ENCODE peak calls at places on chromosomes 3 and 15, in four cellular contexts. D is heart left ventricle, Z is OCI-LY7, H is Peyer's patch. S is an unnamed sample.

GRCh38 chr3:147816770-147817169 is 407.6 kb downstream of the ZIC1 start:
- DNase-seq in Z (no peak), H (peak), D (peak), S (no peak)

GRCh38 chr15:48358681-48359152 is 27.5 kb downstream of the DUT start:
- DNase-seq in H (no peak), Z (no peak), D (no peak), S (no peak)

GRCh38 chr3:184815046-184815930 is 3.3 kb downstream of the VPS8 start:
- DNase-seq in D (no peak), H (no peak), Z (no peak), S (no peak)

GRCh38 chr15:80665151-80665550 is 30.0 kb upstream of the ABHD17C start:
- DNase-seq in Z (no peak), D (no peak), H (no peak), S (no peak)

GRCh38 chr3:148459931-148460513 is 237.7 kb upstream of the AGTR1 start:
- DNase-seq in H (no peak), Z (peak), D (no peak), S (no peak)

GRCh38 chr3:12371525-12372140 is 82.8 kb downstream of the PPARG start:
- DNase-seq in H (no peak), D (peak), Z (no peak), S (no peak)

GRCh38 chr3:67593761-67594234 is 60.6 kb downstream of the SUCLG2 start:
- DNase-seq in Z (peak), D (no peak), H (no peak), S (no peak)

GRCh38 chr15:75712668-75713337 is at the start of gene CSPG4:
- DNase-seq in D (peak), Z (no peak), H (no peak), S (no peak)

GRCh38 chr3:50600141-50600753 is 11.3 kb downstream of the CISH start:
- DNase-seq in Z (no peak), H (no peak), D (peak), S (peak)

GRCh38 chr3:115986555-115987207 is 363.4 kb downstream of the GAP43 start:
- DNase-seq in Z (no peak), D (no peak), H (no peak), S (no peak)

GRCh38 chr15:28012231-28012630 is 86.9 kb downstream of the OCA2 start:
- DNase-seq in D (no peak), H (no peak), Z (no peak), S (no peak)

GRCh38 chr3:48899298-48899697 is 616 bp upstream of the SLC25A20 start:
- DNase-seq in Z (no peak), D (no peak), H (no peak), S (no peak)

GRCh38 chr3:153215497-153215896 is 53.5 kb downstream of the RAP2B start:
- DNase-seq in H (no peak), D (no peak), Z (no peak), S (no peak)

GRCh38 chr15:80507638-80508316 is 103.6 kb downstream of the ARNT2 start:
- DNase-seq in D (no peak), Z (no peak), H (no peak), S (no peak)

GRCh38 chr3:29249829-29250228 is 31.0 kb upstream of the RBMS3 start:
- DNase-seq in D (no peak), Z (no peak), H (no peak), S (no peak)

GRCh38 chr15:48365575-48365974 is 34.3 kb downstream of the DUT start:
- DNase-seq in D (no peak), Z (no peak), H (no peak), S (no peak)

GRCh38 chr3:69462826-69463100 is 76.9 kb upstream of the FRMD4B start:
- DNase-seq in D (no peak), Z (no peak), H (no peak), S (no peak)

GRCh38 chr15:77533530-77533929 is 99.2 kb downstream of the LINGO1 start:
- DNase-seq in Z (no peak), H (no peak), D (peak), S (peak)

GRCh38 chr3:23810342-23811116 is 4.8 kb downstream of the UBE2E1 start:
- DNase-seq in H (peak), Z (peak), D (peak), S (peak)

GRCh38 chr3:23809840-23810341 is 4.1 kb downstream of the UBE2E1 start:
- DNase-seq in D (no peak), Z (peak), H (no peak), S (no peak)

GRCh38 chr3:23811117-23811487 is 5.3 kb downstream of the UBE2E1 start:
- DNase-seq in D (no peak), Z (no peak), H (no peak), S (no peak)

GRCh38 chr3:23808525-23808924 is 2.8 kb downstream of the UBE2E1 start:
- DNase-seq in H (no peak), D (peak), Z (no peak), S (no peak)

GRCh38 chr3:23809294-23809693 is 3.5 kb downstream of the UBE2E1 start:
- DNase-seq in Z (no peak), H (no peak), D (no peak), S (no peak)
- H3K4me3 ChIP-seq in Z (peak), H (no peak), D (no peak), S (no peak)

GRCh38 chr15:66801266-66801665 is 99.2 kb downstream of the SMAD6 start:
- DNase-seq in Z (no peak), D (no peak), H (no peak), S (no peak)
- H3K27ac ChIP-seq in Z (no peak), D (no peak), H (no peak), S (no peak)

GRCh38 chr3:46731795-46732194 is 14.1 kb upstream of the PRSS50 start:
- DNase-seq in D (no peak), H (no peak), Z (no peak), S (no peak)
- H3K4me3 ChIP-seq in D (no peak), H (no peak), Z (no peak), S (no peak)

GRCh38 chr15:72445426-72445825 is 28.7 kb upstream of the ARIH1 start:
- DNase-seq in Z (no peak), H (no peak), D (no peak), S (no peak)
- H3K27ac ChIP-seq in Z (no peak), H (no peak), D (no peak), S (no peak)

GRCh38 chr3:182740710-182741109 is 52.6 kb upstream of the ATP11B start:
- DNase-seq in D (no peak), H (peak), Z (no peak), S (no peak)

GRCh38 chr3:182735672-182736071 is 57.6 kb upstream of the ATP11B start:
- DNase-seq in Z (no peak), D (no peak), H (no peak), S (no peak)

GRCh38 chr3:182739619-182740018 is 53.7 kb upstream of the ATP11B start:
- DNase-seq in D (no peak), Z (no peak), H (no peak), S (no peak)

GRCh38 chr3:182741214-182741613 is 52.1 kb upstream of the ATP11B start:
- DNase-seq in D (no peak), H (no peak), Z (no peak), S (no peak)

DNA sequence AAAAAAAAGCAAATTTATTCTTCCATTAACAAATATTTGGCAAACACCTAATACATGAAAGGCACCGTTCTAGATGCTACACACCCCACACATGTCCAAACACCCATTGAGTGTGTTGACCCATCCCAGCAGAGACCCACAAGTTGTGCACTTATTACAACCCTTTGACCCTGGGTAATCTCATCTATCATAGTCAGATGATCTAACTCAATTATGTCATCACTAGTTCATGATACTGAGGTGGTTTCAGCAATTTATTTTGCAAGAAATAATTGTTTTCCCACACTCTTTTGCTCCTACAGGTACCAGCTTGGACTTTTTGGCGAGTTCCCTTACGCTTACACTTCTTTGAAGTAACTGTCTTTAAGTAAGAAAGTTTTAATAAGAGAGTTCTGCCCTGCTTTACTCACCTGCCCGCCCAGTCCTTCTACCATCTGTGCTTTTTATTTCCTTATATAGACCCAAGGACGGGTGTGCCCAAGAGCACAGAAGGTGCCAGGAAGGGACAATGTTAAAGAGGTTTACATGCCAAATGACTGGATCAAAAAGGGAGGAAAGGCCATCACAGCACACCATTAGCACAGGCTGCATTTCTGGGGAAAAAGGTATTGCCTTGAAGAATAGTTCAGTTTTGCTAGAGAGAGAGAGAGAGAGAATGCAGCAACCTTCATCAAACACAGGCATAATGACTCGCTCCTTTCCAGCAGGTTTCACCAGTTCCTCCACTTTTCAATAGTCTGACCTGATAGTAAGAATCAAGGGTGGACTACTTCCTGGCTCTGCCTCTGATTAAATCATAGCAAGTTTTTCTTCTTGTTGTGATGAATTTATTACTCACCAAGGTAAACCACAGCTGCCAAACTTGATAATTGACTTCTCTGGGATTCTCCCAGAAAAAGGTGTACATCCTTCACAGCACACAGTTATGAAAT is 54.5 kb upstream of the ATP11B start:
- DNase-seq in Z (no peak), H (peak), D (no peak), S (no peak)
- H3K4me3 ChIP-seq in Z (no peak), H (no peak), D (no peak), S (no peak)

GRCh38 chr3:171088496-171088895 is 62.0 kb upstream of the SLC2A2 start:
- DNase-seq in Z (no peak), D (no peak), H (no peak), S (no peak)
- H3K27ac ChIP-seq in Z (no peak), D (peak), H (no peak), S (no peak)

DNA sequence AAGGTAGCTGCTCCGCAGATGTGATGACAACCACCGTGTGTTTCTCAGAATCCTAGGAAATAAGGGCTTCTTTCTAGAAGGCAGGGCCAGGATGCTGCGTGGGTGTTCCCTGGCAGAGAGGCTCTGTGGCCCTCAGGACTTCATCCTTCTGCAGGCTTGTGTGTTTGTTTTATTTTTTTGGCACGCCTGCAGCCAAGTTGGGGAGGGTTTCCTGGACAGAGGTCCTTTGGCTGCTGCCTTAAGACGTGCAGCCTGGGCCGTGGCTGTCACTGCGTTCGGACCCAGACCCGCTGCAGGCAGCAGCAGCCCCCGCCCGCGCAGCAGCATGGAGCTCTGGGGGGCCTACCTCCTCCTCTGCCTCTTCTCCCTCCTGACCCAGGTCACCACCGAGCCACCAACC is at the start of gene CLEC3B:
- DNase-seq in D (peak), Z (no peak), H (peak), S (no peak)
- H3K4me3 ChIP-seq in D (peak), Z (no peak), H (no peak), S (no peak)

GRCh38 chr3:160053048-160053391 is 64.4 kb downstream of the IL12A start:
- DNase-seq in Z (no peak), D (no peak), H (no peak), S (no peak)
- H3K27ac ChIP-seq in Z (no peak), D (peak), H (no peak), S (no peak)

GRCh38 chr3:141303481-141304223 is 64.7 kb upstream of the ZBTB38 start:
- DNase-seq in H (peak), Z (peak), D (no peak), S (no peak)

GRCh38 chr3:141307351-141308059 is 60.8 kb upstream of the ZBTB38 start:
- DNase-seq in H (no peak), Z (no peak), D (no peak), S (no peak)

GRCh38 chr3:141306922-141307321 is 61.4 kb upstream of the ZBTB38 start:
- DNase-seq in Z (no peak), D (no peak), H (no peak), S (no peak)

GRCh38 chr3:141306276-141306675 is 62.0 kb upstream of the ZBTB38 start:
- DNase-seq in H (no peak), D (no peak), Z (no peak), S (no peak)

DNA sequence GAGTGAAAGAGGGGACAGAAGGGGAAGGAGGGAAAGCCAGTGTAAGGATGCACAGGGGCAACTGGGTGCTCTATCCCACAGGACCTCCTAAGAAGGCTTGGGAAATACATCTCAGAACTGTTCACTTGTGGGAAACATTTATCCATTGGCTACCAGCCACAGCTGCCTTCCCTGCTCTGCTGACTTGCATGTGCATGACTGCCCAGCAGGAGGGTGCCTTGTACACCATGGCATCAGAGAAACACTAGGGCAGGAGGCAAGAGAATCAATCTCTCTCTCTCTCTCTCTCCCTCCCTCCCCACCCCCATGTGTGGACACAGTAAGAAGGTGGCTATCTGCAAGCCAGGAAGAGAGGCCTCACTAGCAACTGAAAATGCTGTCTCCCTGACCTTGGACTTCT is 62.9 kb upstream of the ZBTB38 start:
- DNase-seq in D (no peak), Z (no peak), H (no peak), S (no peak)
- H3K4me3 ChIP-seq in D (no peak), Z (no peak), H (no peak), S (no peak)

GRCh38 chr15:65062726-65063125 is 5.1 kb downstream of the RASL12 start:
- DNase-seq in Z (no peak), D (no peak), H (no peak), S (no peak)
- H3K27ac ChIP-seq in Z (no peak), D (peak), H (no peak), S (no peak)